ENCODE peak calls at places on chromosomes 7 and 10, in four cellular contexts. One of them, this sample, is unnamed.

GRCh38 chr7:151520419-151521229 is 929 bp upstream of the RHEB start:
- DNase-seq in H1: peak; percentile 56
- DNase-seq in HCT116: no peak
- DNase-seq in A549: no peak
- DNase-seq in this sample: no peak

GRCh38 chr7:51016546-51016945 is 233.8 kb upstream of the GRB10 start:
- DNase-seq in HCT116: no peak
- DNase-seq in A549: no peak
- DNase-seq in H1: peak; percentile 35
- DNase-seq in this sample: no peak

GRCh38 chr7:115707684-115708341 is 322.8 kb downstream of the TFEC start:
- DNase-seq in HCT116: no peak
- DNase-seq in H1: no peak
- DNase-seq in A549: no peak
- DNase-seq in this sample: no peak

GRCh38 chr7:69564454-69565417 is 33.5 kb upstream of the AUTS2 start:
- DNase-seq in HCT116: no peak
- DNase-seq in A549: no peak
- DNase-seq in H1: no peak
- DNase-seq in this sample: peak; percentile 17

GRCh38 chr10:72336259-72337038 is 18.3 kb downstream of the DNAJB12 start:
- DNase-seq in H1: no peak
- DNase-seq in A549: no peak
- DNase-seq in HCT116: no peak
- DNase-seq in this sample: peak; percentile 35

GRCh38 chr7:12570529-12571461 is at the start of gene SCIN:
- DNase-seq in HCT116: no peak
- DNase-seq in H1: peak; percentile 75
- DNase-seq in A549: peak; percentile 46
- DNase-seq in this sample: peak; percentile 20

GRCh38 chr10:122237326-122237725 is 33.8 kb upstream of the BTBD16 start:
- DNase-seq in A549: no peak
- DNase-seq in H1: no peak
- DNase-seq in HCT116: no peak
- DNase-seq in this sample: no peak

GRCh38 chr7:476736-477360 is 42.8 kb downstream of the PDGFA start:
- DNase-seq in A549: no peak
- DNase-seq in H1: peak; percentile 39
- DNase-seq in HCT116: no peak
- DNase-seq in this sample: no peak

GRCh38 chr10:10222288-10222945 is 795.3 kb upstream of the CELF2 start:
- DNase-seq in H1: no peak
- DNase-seq in HCT116: no peak
- DNase-seq in A549: no peak
- DNase-seq in this sample: no peak

GRCh38 chr10:110209399-110209925 is 2.1 kb downstream of the MXI1 start:
- DNase-seq in HCT116: peak; percentile 59
- DNase-seq in A549: peak; percentile 52
- DNase-seq in H1: peak; percentile 59
- DNase-seq in this sample: peak; percentile 83

GRCh38 chr7:37208528-37208927 is 240.1 kb downstream of the ELMO1 start:
- DNase-seq in H1: no peak
- DNase-seq in A549: peak; percentile 25
- DNase-seq in HCT116: peak; percentile 43
- DNase-seq in this sample: peak; percentile 61

GRCh38 chr7:37215524-37215923 is 233.1 kb downstream of the ELMO1 start:
- DNase-seq in H1: no peak
- DNase-seq in HCT116: no peak
- DNase-seq in A549: no peak
- DNase-seq in this sample: no peak

GRCh38 chr7:37212526-37212925 is 236.1 kb downstream of the ELMO1 start:
- DNase-seq in HCT116: no peak
- DNase-seq in H1: no peak
- DNase-seq in A549: no peak
- DNase-seq in this sample: no peak

GRCh38 chr7:37212051-37212450 is 236.6 kb downstream of the ELMO1 start:
- DNase-seq in HCT116: no peak
- DNase-seq in H1: no peak
- DNase-seq in A549: no peak
- DNase-seq in this sample: no peak

DNA sequence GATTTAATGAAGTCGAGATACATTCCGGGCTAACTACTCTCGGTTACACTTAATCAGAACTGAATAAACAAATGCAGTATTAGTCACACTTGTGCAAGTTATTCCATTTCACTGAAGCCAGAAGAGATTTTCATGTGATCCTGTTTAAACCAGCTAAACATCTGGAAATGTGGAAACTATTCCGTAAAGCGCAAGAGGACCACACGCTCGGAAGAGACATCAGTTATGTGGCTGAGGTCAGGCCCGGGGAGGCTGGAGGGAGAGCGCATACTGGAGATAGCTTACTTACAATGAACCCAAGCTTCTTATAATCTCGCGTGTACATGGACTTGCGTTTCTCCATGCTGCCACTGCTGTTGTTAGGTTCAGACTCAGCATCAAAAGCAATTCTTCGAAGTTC is 237.6 kb downstream of the ELMO1 start:
- DNase-seq in HCT116: no peak
- DNase-seq in H1: no peak
- DNase-seq in A549: no peak
- DNase-seq in this sample: no peak
- TF ChIP-seq MAX in HCT116: no peak
- TF ChIP-seq MAX in H1: no peak
- TF ChIP-seq MAX in A549: no peak
- TF ChIP-seq MAX in this sample: no peak

GRCh38 chr10:108439397-108439796 is 1274.9 kb upstream of the SORCS1 start:
- DNase-seq in A549: no peak
- DNase-seq in H1: no peak
- DNase-seq in HCT116: no peak
- DNase-seq in this sample: no peak
- TF ChIP-seq CTCF in A549: no peak
- TF ChIP-seq CTCF in H1: no peak
- TF ChIP-seq CTCF in HCT116: no peak
- TF ChIP-seq CTCF in this sample: no peak

GRCh38 chr10:89413398-89413912 is 913 bp upstream of the IFIT5 start:
- DNase-seq in A549: no peak
- DNase-seq in H1: no peak
- DNase-seq in HCT116: no peak
- DNase-seq in this sample: no peak

GRCh38 chr10:89419548-89419947 is 5.2 kb downstream of the IFIT5 start:
- DNase-seq in HCT116: no peak
- DNase-seq in H1: no peak
- DNase-seq in A549: no peak
- DNase-seq in this sample: peak; percentile 69

GRCh38 chr10:89414879-89415821 is 782 bp downstream of the IFIT5 start:
- DNase-seq in A549: peak; percentile 59
- DNase-seq in HCT116: no peak
- DNase-seq in H1: peak; percentile 81
- DNase-seq in this sample: peak; percentile 56

GRCh38 chr10:89416465-89416864 is 2.1 kb downstream of the IFIT5 start:
- DNase-seq in H1: no peak
- DNase-seq in A549: no peak
- DNase-seq in HCT116: no peak
- DNase-seq in this sample: no peak

DNA sequence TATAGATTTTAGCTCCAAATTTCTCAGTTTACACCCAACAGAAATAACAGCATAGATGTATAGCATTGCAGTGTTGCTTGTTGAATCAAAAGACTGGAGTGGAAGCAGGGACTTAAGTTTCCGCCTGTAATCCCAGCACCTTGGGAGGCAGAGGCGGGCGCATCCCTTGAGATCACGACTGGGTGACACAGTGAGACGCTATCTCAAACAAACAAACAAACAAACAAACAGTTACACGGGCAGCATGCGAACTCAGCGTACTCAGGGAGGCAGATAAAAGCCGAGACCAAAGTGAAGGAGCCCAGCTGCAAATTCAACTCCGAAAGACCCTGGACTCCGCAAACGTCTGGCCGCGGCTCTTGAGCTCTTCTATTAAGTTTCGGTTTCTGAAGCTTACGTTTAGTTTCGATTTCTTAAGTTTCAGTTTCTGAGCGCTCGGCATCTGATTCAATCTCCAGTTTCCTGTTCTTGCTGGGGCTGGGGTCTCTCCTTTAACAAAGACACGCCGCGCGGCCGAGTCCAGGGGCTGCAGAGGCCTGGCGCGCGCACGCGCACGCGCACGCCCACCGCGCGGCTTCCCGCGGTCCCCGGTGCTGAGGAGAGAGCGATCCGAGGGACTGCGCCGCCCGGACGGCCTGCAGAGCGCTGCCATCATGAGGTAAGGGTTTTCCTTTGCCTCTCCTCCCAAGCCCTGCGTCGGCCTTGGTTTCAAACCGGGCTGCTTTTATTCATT is at the start of gene IFIT5:
- DNase-seq in HCT116: no peak
- DNase-seq in A549: peak; percentile 74
- DNase-seq in H1: no peak
- DNase-seq in this sample: peak; percentile 82
- TF ChIP-seq POLR2A in HCT116: peak; percentile 69
- TF ChIP-seq POLR2A in A549: peak; percentile 54
- TF ChIP-seq POLR2A in H1: peak; percentile 66
- TF ChIP-seq POLR2A in this sample: no peak

DNA sequence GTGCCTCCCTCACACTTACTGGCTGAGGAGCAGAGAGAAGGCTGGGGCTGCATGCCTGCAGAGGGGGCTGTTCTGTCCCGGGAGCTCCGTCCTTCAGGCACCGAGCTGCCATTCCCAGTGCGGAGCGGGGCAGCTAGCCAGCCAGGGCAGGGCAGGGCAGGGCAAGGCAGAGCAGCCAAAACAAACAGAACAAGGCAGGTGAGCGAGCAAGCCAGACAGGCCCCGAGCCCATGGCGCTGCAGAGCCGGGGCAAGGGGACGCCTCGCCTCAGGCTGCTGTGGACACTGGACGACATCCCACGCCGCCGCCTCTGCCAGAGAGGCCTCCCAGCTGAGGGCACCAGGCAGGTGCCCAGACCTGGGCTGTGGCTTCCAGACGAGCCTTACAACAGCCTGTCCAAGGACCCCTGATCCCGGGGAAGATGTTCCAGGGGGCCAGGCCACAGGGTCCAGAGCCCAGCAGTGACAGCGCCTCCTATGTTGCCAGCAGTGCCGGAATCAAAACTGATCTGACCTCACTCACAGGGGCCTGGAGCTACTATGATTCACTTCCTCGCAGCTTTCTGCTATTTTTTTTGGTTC is 8.2 kb upstream of the NDST2 start:
- DNase-seq in HCT116: no peak
- DNase-seq in A549: no peak
- DNase-seq in H1: peak; percentile 59
- DNase-seq in this sample: no peak
- TF ChIP-seq MAX in HCT116: no peak
- TF ChIP-seq MAX in A549: no peak
- TF ChIP-seq MAX in H1: no peak
- TF ChIP-seq MAX in this sample: no peak

GRCh38 chr7:4682621-4683042 is 537 bp downstream of the FOXK1 start:
- DNase-seq in H1: peak; percentile 54
- DNase-seq in A549: no peak
- DNase-seq in HCT116: no peak
- DNase-seq in this sample: peak; percentile 75
- TF ChIP-seq CTCF in H1: no peak
- TF ChIP-seq CTCF in A549: peak; percentile 9
- TF ChIP-seq CTCF in HCT116: no peak
- TF ChIP-seq CTCF in this sample: no peak

DNA sequence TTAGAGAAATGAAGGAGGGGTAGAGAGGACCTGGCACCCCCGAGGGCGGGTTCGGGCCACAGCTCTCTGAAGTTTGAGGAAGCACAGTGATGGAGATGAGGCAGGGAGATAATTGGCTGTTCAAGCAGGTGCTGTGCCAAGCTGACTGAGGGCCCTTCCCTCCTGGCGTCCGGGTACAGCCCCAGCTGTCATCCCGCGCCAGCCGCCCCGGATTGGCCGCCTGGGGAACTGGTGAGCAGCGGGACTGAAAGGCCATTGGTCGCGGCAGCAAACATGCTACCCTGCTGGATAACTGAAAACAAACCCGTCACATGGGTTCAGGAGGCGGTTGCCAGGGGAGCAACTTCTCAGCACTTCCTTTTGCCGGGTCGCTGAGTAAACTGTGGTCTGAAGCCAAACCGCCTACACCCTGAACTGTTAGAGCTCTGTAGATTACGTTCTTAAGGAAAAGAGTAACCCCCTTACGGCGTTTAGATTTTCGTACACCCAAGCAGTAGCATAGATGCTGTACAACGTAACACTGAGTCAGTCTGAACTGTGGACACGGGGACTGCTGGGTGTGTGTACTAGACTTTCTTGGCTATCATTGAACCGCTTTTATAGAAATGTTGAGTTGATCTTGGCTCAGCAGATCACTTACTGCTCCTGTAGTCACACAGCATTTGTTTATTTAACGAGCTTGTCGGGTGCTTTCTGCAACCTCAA is 1.3 kb downstream of the INSIG1 start:
- DNase-seq in A549: peak; percentile 98
- DNase-seq in HCT116: peak; percentile 73
- DNase-seq in H1: peak; percentile 88
- DNase-seq in this sample: peak; percentile 99
- TF ChIP-seq POLR2A in A549: no peak
- TF ChIP-seq POLR2A in HCT116: no peak
- TF ChIP-seq POLR2A in H1: peak; percentile 31
- TF ChIP-seq POLR2A in this sample: peak; percentile 70

DNA sequence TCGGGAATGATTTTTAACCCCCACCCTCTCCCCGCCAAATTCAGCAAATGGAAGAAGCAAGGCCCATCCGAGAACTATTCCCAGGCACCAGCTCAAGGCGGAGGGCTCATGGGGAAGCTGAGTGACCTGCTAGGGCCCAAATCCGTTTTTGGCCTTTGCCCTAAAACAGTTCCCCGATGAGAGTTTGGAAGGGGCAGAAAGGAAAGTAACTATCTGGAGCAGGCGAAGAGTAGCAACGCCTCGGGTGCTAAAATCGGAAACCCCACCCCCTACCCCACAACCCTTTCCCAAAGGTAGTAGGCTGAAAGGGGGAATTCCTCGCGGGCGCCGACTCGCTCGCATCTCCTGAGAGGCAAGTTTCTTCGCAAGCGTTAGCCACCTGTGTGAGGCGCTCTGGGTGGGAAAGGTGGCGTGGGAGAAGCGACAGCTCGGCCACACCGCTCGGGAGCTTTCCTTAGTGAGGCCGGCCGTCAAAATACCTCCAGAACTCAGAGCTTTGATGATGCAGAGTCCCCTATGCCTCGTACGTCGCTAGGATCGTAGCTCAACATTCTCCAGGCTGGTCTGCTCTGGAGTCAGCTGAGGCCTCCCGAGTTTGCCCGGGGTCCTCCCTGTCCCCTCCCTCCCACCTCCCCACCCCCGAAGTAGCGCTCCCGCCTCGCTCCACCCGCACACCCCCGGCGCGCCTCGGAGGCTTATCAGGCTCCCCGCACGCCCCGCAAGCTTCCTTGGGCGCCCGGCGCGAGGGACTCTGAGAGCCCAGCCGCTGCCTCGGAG is 638 bp upstream of the PRKG1 start:
- DNase-seq in HCT116: no peak
- DNase-seq in A549: no peak
- DNase-seq in H1: peak; percentile 76
- DNase-seq in this sample: no peak
- TF ChIP-seq MAX in HCT116: no peak
- TF ChIP-seq MAX in A549: no peak
- TF ChIP-seq MAX in H1: peak; percentile 3
- TF ChIP-seq MAX in this sample: no peak

This sample was measured in NB4.